ENCODE peak calls at places on chromosome 19, in five cellular contexts. B, M, Q, L and O are unnamed samples. For H3K27me3, the result is how much of the 10 kb centered on the place peaks cover.

GRCh38 chr19:49331616-49332055 is 3.6 kb upstream of the CD37 start:
- DNase-seq in B (no peak), M (no peak), Q (peak), L (peak), O (peak)

GRCh38 chr19:28493881-28494280 is 719.1 kb downstream of the UQCRFS1 start:
- DNase-seq in B (no peak), M (no peak), Q (no peak), L (no peak), O (no peak)

GRCh38 chr19:35725216-35725861 is 7.5 kb downstream of the KMT2B start:
- DNase-seq in B (no peak), M (no peak), Q (no peak), L (no peak), O (no peak)

GRCh38 chr19:35253316-35254286 is 4.8 kb downstream of the LSR start:
- DNase-seq in B (no peak), M (no peak), Q (no peak), L (no peak), O (no peak)

GRCh38 chr19:35138305-35138799 is 272 bp upstream of the FXYD1 start:
- DNase-seq in B (no peak), M (peak), Q (no peak), L (no peak), O (no peak)

GRCh38 chr19:33460221-33460908 is 61.2 kb downstream of the PEPD start:
- DNase-seq in B (no peak), M (no peak), Q (no peak), L (peak), O (no peak)

GRCh38 chr19:903266-903797 is 9.7 kb downstream of the R3HDM4 start:
- DNase-seq in B (no peak), M (no peak), Q (peak), L (no peak), O (no peak)

GRCh38 chr19:5996598-5997320 is 18.8 kb upstream of the RANBP3 start:
- DNase-seq in B (no peak), M (no peak), Q (no peak), L (no peak), O (no peak)

GRCh38 chr19:54648129-54648528 is 14.7 kb upstream of the LILRB4 start:
- DNase-seq in B (no peak), M (no peak), Q (no peak), L (peak), O (no peak)

GRCh38 chr19:43553656-43554055 is 20.7 kb downstream of the ZNF575 start:
- DNase-seq in B (no peak), M (no peak), Q (no peak), L (no peak), O (no peak)

GRCh38 chr19:47270408-47270807 is 4.3 kb upstream of the INAFM1 start:
- DNase-seq in B (no peak), M (no peak), Q (no peak), L (no peak), O (no peak)

GRCh38 chr19:39193785-39194184 is 3.0 kb upstream of the NCCRP1 start:
- DNase-seq in B (no peak), M (no peak), Q (no peak), L (no peak), O (no peak)

GRCh38 chr19:30590596-30591229 is 218.5 kb downstream of the ZNF536 start:
- DNase-seq in B (no peak), M (no peak), Q (no peak), L (no peak), O (no peak)

GRCh38 chr19:42276821-42277220 is 7.8 kb downstream of the CIC start:
- DNase-seq in B (no peak), M (no peak), Q (no peak), L (no peak), O (no peak)

GRCh38 chr19:16797876-16798275 is 31.3 kb upstream of the SIN3B start:
- DNase-seq in B (no peak), M (no peak), Q (no peak), L (no peak), O (no peak)

GRCh38 chr19:55084416-55084815 is 8.7 kb downstream of the EPS8L1 start:
- DNase-seq in B (no peak), M (no peak), Q (no peak), L (no peak), O (no peak)

GRCh38 chr19:5369962-5370367 is 29.4 kb upstream of the PTPRS start:
- DNase-seq in B (no peak), M (peak), Q (no peak), L (peak), O (no peak)

GRCh38 chr19:39407644-39408391 is 1.2 kb downstream of the ZFP36 start:
- DNase-seq in B (no peak), M (peak), Q (no peak), L (no peak), O (no peak)

GRCh38 chr19:16951529-16951928 is 62.7 kb downstream of the F2RL3 start:
- DNase-seq in B (no peak), M (no peak), Q (peak), L (peak), O (no peak)

GRCh38 chr19:6091771-6092291 is 18.5 kb downstream of the RFX2 start:
- DNase-seq in B (no peak), M (no peak), Q (peak), L (no peak), O (no peak)

GRCh38 chr19:30318936-30319335 is 53.2 kb upstream of the ZNF536 start:
- DNase-seq in B (no peak), M (no peak), Q (no peak), L (peak), O (no peak)

GRCh38 chr19:1373042-1373533 is 10.6 kb upstream of the NDUFS7 start:
- DNase-seq in B (no peak), M (no peak), Q (no peak), L (no peak), O (no peak)

GRCh38 chr19:32676186-32676894 is 692 bp downstream of the RGS9BP start:
- DNase-seq in B (no peak), M (peak), Q (no peak), L (no peak), O (no peak)

GRCh38 chr19:2038284-2039081 is 12.6 kb downstream of the MKNK2 start:
- DNase-seq in B (no peak), M (no peak), Q (no peak), L (no peak), O (no peak)

GRCh38 chr19:38707512-38708114 is 36.7 kb downstream of the CAPN12 start:
- DNase-seq in B (no peak), M (peak), Q (peak), L (peak), O (no peak)

GRCh38 chr19:993831-994393 is 6.3 kb upstream of the GRIN3B start:
- DNase-seq in B (no peak), M (no peak), Q (no peak), L (no peak), O (no peak)

GRCh38 chr19:4647676-4648644 is 8.6 kb downstream of the TNFAIP8L1 start:
- DNase-seq in B (no peak), M (peak), Q (no peak), L (peak), O (no peak)

GRCh38 chr19:36719687-36720556 is 32.5 kb downstream of the ZNF567 start:
- DNase-seq in B (no peak), M (no peak), Q (no peak), L (no peak), O (no peak)

GRCh38 chr19:39067104-39067503 is 17.1 kb upstream of the ACP7 start:
- DNase-seq in B (no peak), M (no peak), Q (no peak), L (no peak), O (no peak)

GRCh38 chr19:30911491-30911890 is 437.7 kb downstream of the TSHZ3 start:
- DNase-seq in B (no peak), M (no peak), Q (no peak), L (no peak), O (no peak)

GRCh38 chr19:30345686-30346085 is 26.5 kb upstream of the ZNF536 start:
- DNase-seq in B (no peak), M (no peak), Q (no peak), L (no peak), O (no peak)

GRCh38 chr19:54179262-54179587 is 6.3 kb upstream of the TMC4 start:
- DNase-seq in B (no peak), M (no peak), Q (no peak), L (no peak), O (no peak)

GRCh38 chr19:57280913-57281425 is 684 bp downstream of the ZNF460 start:
- DNase-seq in B (no peak), M (no peak), Q (no peak), L (no peak), O (no peak)

GRCh38 chr19:1279782-1280341 is 4.5 kb downstream of the FAM174C start:
- DNase-seq in B (no peak), M (peak), Q (peak), L (peak), O (no peak)

GRCh38 chr19:35005256-35005977 is 5.3 kb downstream of the GRAMD1A start:
- DNase-seq in B (no peak), M (no peak), Q (no peak), L (no peak), O (no peak)

GRCh38 chr19:10872551-10873107 is 1.3 kb downstream of the CARM1 start:
- DNase-seq in B (no peak), M (no peak), Q (no peak), L (no peak), O (no peak)

GRCh38 chr19:47433121-47433520 is 13.8 kb upstream of the MEIS3 start:
- DNase-seq in B (no peak), M (no peak), Q (no peak), L (no peak), O (no peak)

GRCh38 chr19:48678201-48678600 is 5.4 kb upstream of the NTN5 start:
- DNase-seq in B (no peak), M (no peak), Q (no peak), L (no peak), O (no peak)

GRCh38 chr19:3457531-3458228 is 22.6 kb downstream of the SMIM24 start:
- DNase-seq in B (no peak), M (no peak), Q (no peak), L (peak), O (no peak)
- TF ChIP-seq CTCF in B (no peak), M (no peak), Q (no peak), L (no peak), O (no peak)

DNA sequence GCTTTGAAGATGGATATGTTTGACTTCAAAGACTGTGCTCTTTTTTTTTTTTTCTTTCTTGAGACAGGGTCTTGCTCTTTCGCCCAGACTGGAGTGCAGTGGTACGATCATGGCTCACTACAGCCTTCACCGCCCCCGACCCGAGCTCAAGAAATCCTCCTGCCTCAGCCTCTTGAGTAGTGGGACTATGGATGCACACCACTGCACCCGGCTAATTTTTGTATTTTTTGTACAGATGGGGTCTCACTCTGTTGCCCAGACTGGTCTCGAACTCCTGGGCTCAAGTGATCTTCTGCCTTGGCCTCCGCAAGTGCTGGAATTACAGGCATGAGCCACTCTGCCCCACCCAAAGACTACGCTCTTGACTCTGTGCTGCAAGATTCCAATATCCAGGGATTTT is 50.4 kb downstream of the SPTBN4 start:
- DNase-seq in B (no peak), M (no peak), Q (no peak), L (no peak), O (no peak)
- H3K27me3 ChIP-seq in B (under half), M (half or more), Q (under half), L (under half), O (under half)

GRCh38 chr19:19407640-19407933 is 2.1 kb downstream of the GATAD2A start:
- DNase-seq in B (no peak), M (no peak), Q (no peak), L (no peak), O (no peak)

GRCh38 chr19:19404879-19405860 is at the start of gene GATAD2A:
- DNase-seq in B (peak), M (peak), Q (peak), L (peak), O (peak)

GRCh38 chr19:19409235-19410030 is 4.0 kb downstream of the GATAD2A start:
- DNase-seq in B (no peak), M (no peak), Q (no peak), L (no peak), O (no peak)

GRCh38 chr19:19405919-19406877 is 723 bp downstream of the GATAD2A start:
- DNase-seq in B (no peak), M (peak), Q (peak), L (no peak), O (no peak)

GRCh38 chr19:19406878-19407639 is 1.6 kb downstream of the GATAD2A start:
- DNase-seq in B (no peak), M (no peak), Q (peak), L (peak), O (no peak)
- TF ChIP-seq CTCF in B (peak), M (no peak), Q (peak), L (peak), O (peak)

DNA sequence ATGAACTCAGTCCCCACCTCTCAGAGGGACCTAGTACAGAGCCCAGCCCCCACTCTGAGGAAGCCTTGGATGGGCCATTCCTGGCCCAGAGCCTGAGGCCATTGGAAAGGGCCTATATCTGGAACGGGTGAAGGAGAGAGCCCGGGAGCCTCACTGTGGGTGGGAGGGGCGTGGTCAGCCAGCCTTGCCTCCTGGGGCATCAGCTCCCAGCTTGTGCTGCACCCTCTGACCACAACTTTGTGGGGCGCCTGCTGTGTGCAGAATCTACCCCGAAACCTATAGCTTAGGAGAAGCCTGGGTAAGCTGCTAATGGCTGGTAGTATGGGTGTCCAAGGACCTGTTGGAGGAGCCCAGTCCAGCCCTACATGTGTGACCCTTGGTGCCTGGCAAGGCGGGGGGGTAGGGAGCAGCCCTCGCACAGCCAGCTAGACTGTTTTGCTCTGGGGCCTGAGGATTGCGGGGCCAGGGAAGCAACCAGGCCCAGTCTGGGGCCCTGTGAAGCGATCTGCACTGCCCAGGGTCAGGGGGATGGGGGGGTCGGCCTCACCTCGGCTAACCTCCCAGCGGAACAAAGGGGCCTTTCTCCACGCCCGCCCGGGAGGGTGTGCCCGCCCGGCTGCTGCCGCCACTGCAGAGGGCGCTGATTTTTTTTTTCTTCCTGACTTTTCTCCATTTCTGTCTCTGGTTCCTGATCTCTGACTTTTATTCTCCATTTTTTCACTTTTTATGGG is 42.3 kb downstream of the LYL1 start:
- DNase-seq in B (no peak), M (peak), Q (no peak), L (no peak), O (no peak)
- H3K27me3 ChIP-seq in B (under half), M (under half), Q (under half), L (under half), O (under half)

GRCh38 chr19:56145698-56146097 is 4.6 kb downstream of the ZNF444 start:
- DNase-seq in B (no peak), M (no peak), Q (no peak), L (no peak), O (no peak)
- TF ChIP-seq CTCF in B (no peak), M (no peak), Q (no peak), L (no peak), O (no peak)

DNA sequence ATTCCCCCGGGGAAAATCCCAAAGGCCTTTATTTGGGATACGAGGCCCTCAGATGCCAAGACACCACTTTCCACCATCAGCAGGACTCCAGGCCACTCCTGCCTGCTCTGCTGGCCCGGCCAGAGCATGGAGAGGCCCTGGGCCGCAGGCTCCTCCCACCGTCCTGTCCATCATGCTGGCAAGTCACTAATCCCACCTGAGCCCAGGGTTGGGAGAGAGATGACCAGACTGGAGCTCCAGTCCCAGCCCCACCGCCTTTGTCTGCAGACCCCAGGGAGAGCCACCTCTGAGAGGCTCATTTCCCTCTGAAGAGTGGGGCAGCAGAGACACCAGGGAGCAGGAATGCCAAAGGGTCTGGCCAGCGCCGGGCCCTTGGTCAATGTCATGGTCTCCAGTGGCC is 4.6 kb downstream of the NKPD1 start:
- DNase-seq in B (no peak), M (no peak), Q (no peak), L (no peak), O (no peak)
- H3K27me3 ChIP-seq in B (under half), M (half or more), Q (under half), L (under half), O (half or more)